ENCODE peak calls at places on chromosomes 1 and 21, in four cellular contexts. Z is naive thymus-derived CD4-positive, alpha-beta T cell; G is H9; U is SJSA1. H is an unnamed sample. For H3K9me3, the result is how much of the 10 kb centered on the place peaks cover.

GRCh38 chr1:89068291-89068690 is 3.3 kb upstream of the GBP1 start:
- DNase-seq in Z (no peak), U (no peak), G (no peak), H (no peak)

GRCh38 chr1:161192476-161193465 is 6.1 kb downstream of the ADAMTS4 start:
- DNase-seq in G (peak), Z (peak), U (peak), H (peak)

GRCh38 chr1:164625004-164625617 is 66.1 kb downstream of the PBX1 start:
- DNase-seq in G (no peak), U (no peak), Z (no peak), H (no peak)

GRCh38 chr1:85297855-85298629 is 21.6 kb upstream of the BCL10 start:
- DNase-seq in Z (no peak), U (peak), G (no peak), H (no peak)

GRCh38 chr1:240387036-240387435 is 224.9 kb downstream of the GREM2 start:
- DNase-seq in Z (no peak), U (no peak), G (no peak), H (no peak)

GRCh38 chr1:68346192-68346808 is 103.5 kb downstream of the RPE65 start:
- DNase-seq in G (no peak), Z (no peak), U (peak), H (no peak)

GRCh38 chr1:232280910-232281309 is 349.0 kb downstream of the SIPA1L2 start:
- DNase-seq in U (no peak), Z (no peak), G (peak), H (no peak)

GRCh38 chr1:31663622-31664452 is 19.2 kb upstream of the PEF1 start:
- DNase-seq in G (peak), Z (peak), U (peak), H (peak)

GRCh38 chr21:24076179-24076578 is 1531.1 kb downstream of the MRPL39 start:
- DNase-seq in U (no peak), G (no peak), Z (no peak), H (no peak)

GRCh38 chr1:27098447-27099153 is 56.3 kb downstream of the SLC9A1 start:
- DNase-seq in G (no peak), Z (no peak), U (no peak), H (no peak)

GRCh38 chr1:65059930-65060538 is 88.0 kb upstream of the AK4 start:
- DNase-seq in Z (peak), G (no peak), U (peak), H (no peak)

GRCh38 chr1:91699339-91699970 is 186.5 kb downstream of the TGFBR3 start:
- DNase-seq in G (no peak), U (peak), Z (no peak), H (no peak)

GRCh38 chr1:240287722-240288121 is 196.0 kb downstream of the FMN2 start:
- DNase-seq in Z (no peak), U (no peak), G (no peak), H (no peak)

GRCh38 chr1:213687802-213688201 is 300.0 kb upstream of the PROX1 start:
- DNase-seq in Z (no peak), U (no peak), G (no peak), H (no peak)

GRCh38 chr21:17550671-17551308 is 37.9 kb downstream of the CXADR start:
- DNase-seq in Z (no peak), G (no peak), U (no peak), H (no peak)

GRCh38 chr21:37566790-37567725 is 200.5 kb downstream of the DYRK1A start:
- DNase-seq in G (no peak), U (no peak), Z (no peak), H (no peak)

GRCh38 chr1:65606426-65606825 is 186.0 kb downstream of the LEPR start:
- DNase-seq in Z (no peak), U (no peak), G (no peak), H (no peak)

GRCh38 chr1:59699227-59699847 is 115.4 kb upstream of the HOOK1 start:
- DNase-seq in G (no peak), Z (peak), U (peak), H (no peak)

GRCh38 chr1:14924455-14925325 is 228.9 kb upstream of the TMEM51 start:
- DNase-seq in Z (no peak), G (no peak), U (peak), H (no peak)

GRCh38 chr1:92711473-92712165 is 73.3 kb downstream of the EVI5 start:
- DNase-seq in Z (no peak), U (no peak), G (no peak), H (no peak)

GRCh38 chr1:17207966-17208418 is 3.1 kb downstream of the PADI1 start:
- DNase-seq in G (no peak), U (peak), Z (no peak), H (no peak)

GRCh38 chr1:88088481-88088880 is 595.6 kb upstream of the PKN2 start:
- DNase-seq in Z (no peak), U (no peak), G (peak), H (no peak)

GRCh38 chr21:45695086-45695485 is 51.6 kb downstream of the PCBP3 start:
- DNase-seq in Z (no peak), G (peak), U (peak), H (no peak)

GRCh38 chr1:160711528-160712311 is at the start of gene CD48:
- DNase-seq in G (no peak), U (no peak), Z (peak), H (peak)

GRCh38 chr1:239987103-239987745 is 104.5 kb upstream of the FMN2 start:
- DNase-seq in G (no peak), Z (no peak), U (no peak), H (no peak)

GRCh38 chr21:36909901-36910561 is 56.4 kb downstream of the HLCS start:
- DNase-seq in G (no peak), U (peak), Z (no peak), H (no peak)

GRCh38 chr1:210093461-210093860 is 139.1 kb upstream of the SERTAD4 start:
- DNase-seq in Z (no peak), U (no peak), G (no peak), H (no peak)

GRCh38 chr1:187621961-187622360 is 793.2 kb downstream of the PLA2G4A start:
- DNase-seq in U (no peak), G (no peak), Z (no peak), H (no peak)

GRCh38 chr1:152380932-152381331 is 21.1 kb upstream of the FLG2 start:
- DNase-seq in U (no peak), Z (no peak), G (no peak), H (no peak)
- H3K9me3 ChIP-seq in U (under half), Z (under half), G (half or more), H (under half)

GRCh38 chr1:247760456-247760855 is at the start of gene OR1C1:
- DNase-seq in Z (no peak), U (no peak), G (no peak), H (no peak)
- H3K9me3 ChIP-seq in Z (under half), U (under half), G (under half), H (under half)

DNA sequence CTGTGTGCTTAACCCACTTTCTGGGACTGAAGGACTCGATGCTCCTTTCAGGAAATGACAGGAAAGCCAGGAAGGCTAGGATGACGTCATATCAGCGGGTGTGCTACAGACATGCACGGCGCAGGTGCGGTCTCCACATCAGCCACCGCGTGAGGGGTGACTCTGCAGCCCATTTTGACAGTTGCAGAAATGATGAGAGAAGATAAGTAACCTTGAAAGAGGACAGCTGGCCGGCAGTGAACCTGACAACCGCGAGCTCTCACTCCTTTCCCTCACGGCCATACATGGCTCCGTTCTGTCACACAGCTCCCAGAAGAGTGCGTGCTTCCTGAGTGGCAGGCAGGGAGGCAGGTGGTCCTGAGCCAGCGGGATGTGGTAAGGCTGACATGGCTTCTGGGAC is 1.7 kb upstream of the KRTAP10-5 start:
- DNase-seq in Z (no peak), U (no peak), G (peak), H (no peak)
- H3K9me3 ChIP-seq in Z (under half), U (under half), G (under half), H (under half)

GRCh38 chr1:153921080-153921802 is 1.5 kb downstream of the GATAD2B start:
- DNase-seq in U (no peak), Z (no peak), G (no peak), H (no peak)
- H3K9me3 ChIP-seq in U (under half), Z (under half), G (under half), H (under half)

GRCh38 chr1:246989901-246990300 is 18.0 kb downstream of the ZNF695 start:
- DNase-seq in Z (no peak), G (no peak), U (no peak), H (no peak)
- H3K9me3 ChIP-seq in Z (under half), G (half or more), U (under half), H (under half)

GRCh38 chr1:2863149-2863963 is 61.9 kb upstream of the TTC34 start:
- DNase-seq in G (no peak), U (no peak), Z (no peak), H (no peak)

GRCh38 chr1:2865000-2865399 is 63.5 kb upstream of the TTC34 start:
- DNase-seq in Z (no peak), G (no peak), U (no peak), H (no peak)

GRCh38 chr1:2865571-2866414 is 64.3 kb upstream of the TTC34 start:
- DNase-seq in G (no peak), U (no peak), Z (no peak), H (no peak)

GRCh38 chr1:2862441-2863148 is 61.1 kb upstream of the TTC34 start:
- DNase-seq in Z (no peak), G (no peak), U (no peak), H (no peak)

GRCh38 chr1:2864203-2864905 is 62.9 kb upstream of the TTC34 start:
- DNase-seq in G (no peak), Z (no peak), U (no peak), H (no peak)
- H3K9me3 ChIP-seq in G (half or more), Z (under half), U (under half), H (under half)

DNA sequence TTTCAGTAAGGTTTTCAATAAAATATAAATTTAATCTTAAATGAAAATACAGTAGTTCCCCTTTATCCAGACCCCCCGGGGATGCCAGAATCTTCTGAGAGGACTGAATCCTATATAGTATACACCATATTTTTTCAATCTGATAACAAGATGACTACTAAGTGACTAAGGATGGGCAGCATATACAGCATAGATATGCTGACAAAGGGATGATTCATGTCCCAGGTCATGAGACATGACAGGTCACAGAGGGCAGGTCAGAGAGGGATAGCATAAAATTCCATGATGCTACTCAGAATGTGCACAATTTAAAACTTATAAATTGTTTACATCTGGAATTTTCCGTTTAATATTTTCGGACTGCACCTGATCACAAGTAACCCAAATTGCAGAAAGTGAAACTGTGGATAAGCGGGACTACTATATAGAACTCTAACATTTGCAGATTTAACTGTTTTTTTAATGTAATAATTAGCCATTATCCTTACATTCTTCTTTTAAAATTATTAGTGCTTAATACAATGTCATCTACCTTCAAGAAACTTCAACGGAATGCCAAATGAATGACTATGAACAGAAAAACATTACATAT is 48.8 kb downstream of the LRRC40 start:
- DNase-seq in G (no peak), U (no peak), Z (no peak), H (no peak)
- H3K9me3 ChIP-seq in G (under half), U (under half), Z (under half), H (under half)

DNA sequence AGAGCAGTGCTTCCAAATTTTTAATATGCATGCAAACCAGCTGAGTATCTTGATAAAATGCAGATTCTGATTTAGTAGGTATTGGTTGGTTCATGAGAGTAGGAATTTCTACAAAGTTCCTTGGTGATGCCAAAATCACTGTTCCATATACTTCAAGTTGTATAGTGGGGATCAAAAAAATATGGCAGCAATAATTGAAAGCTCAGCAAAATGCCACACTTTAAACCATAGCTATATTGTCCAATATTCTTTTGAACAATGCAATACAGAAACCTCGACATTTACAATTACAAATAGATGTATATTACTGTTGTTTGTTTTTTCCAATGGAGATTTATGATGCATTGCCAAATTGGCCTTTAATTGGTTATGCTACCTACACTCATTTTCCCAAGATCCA is 55.7 kb upstream of the NCAM2 start:
- DNase-seq in Z (no peak), U (no peak), G (no peak), H (no peak)
- H3K9me3 ChIP-seq in Z (under half), U (under half), G (under half), H (under half)

GRCh38 chr1:2837823-2838222 is 36.3 kb upstream of the TTC34 start:
- DNase-seq in U (no peak), G (no peak), Z (no peak), H (no peak)

GRCh38 chr1:2837316-2837715 is 35.8 kb upstream of the TTC34 start:
- DNase-seq in G (no peak), U (no peak), Z (no peak), H (no peak)

GRCh38 chr1:2834741-2835564 is 33.5 kb upstream of the TTC34 start:
- DNase-seq in U (no peak), G (no peak), Z (no peak), H (no peak)

GRCh38 chr1:2835650-2836159 is 34.2 kb upstream of the TTC34 start:
- DNase-seq in Z (no peak), G (no peak), U (no peak), H (no peak)

DNA sequence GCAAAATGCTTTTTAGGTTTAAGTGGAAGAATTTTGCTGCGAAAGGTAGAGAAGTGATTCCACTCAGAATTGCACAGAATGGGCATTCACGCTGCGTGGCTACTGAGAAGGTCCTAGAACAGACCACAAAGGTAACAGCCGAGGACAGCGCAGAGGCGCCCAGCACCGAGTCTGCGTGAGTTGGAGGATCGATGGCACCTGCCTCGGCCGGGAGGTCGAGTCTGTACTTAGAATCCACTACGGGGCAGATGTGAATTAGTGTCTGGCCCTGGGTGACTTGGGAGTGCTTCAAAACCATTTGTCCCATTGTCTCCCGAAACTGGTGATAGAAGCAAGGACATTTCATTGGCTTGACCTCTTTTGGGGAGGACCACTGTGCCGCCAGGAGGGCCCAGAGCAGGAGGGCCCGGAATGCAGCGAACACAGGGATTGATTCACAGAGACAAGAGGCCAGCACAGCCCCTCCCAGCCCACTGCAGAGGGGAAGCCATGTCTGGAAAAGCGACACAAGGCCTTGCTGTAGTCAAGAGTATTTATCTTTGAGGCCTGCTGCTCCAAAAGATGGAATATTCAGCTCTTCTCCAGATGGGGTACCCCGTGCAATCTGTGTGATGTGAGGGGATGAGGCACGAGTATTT is 35.0 kb upstream of the TTC34 start:
- DNase-seq in G (no peak), U (no peak), Z (no peak), H (no peak)
- H3K9me3 ChIP-seq in G (half or more), U (under half), Z (under half), H (under half)

DNA sequence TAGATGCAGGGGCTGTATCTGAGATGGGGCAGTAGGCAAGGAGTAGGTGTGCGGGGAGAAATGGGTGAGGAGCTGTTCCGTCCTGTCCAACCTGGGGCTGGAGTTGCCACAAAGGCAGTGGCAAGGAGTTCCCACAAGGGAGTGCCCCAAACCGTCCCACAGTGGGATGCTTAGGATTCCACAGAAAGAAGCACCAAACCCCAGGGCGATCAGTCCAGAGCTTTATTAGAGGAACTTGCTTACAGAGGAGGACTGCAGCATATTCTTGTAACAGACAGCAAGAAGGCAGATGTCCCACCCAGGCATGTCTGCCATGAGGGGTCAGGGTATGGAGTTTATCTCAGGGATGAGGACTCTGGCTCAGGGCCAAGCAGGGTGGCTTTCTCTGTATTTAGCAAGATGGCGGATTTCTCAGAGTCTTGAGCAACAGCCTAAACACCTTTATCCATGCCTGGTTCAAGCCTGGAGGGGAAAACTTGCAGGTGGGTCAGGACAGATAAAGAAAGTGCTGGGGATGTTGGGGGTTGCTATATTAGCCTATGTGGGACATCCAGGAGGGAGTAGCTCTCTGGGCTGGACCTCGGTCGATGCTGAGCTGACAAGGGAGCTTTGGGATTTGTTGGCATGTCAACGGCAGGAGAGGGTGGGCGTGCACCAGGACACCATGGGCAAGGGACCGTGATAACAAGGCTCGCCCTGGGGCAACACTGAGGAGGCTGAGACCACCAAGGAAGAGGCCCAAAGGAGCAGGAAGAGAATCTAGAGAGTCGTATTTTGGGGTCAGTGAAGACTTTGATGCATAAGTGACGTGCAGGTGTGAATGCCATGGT is 32.8 kb downstream of the OBSCN start:
- DNase-seq in U (no peak), G (no peak), Z (no peak), H (no peak)
- H3K9me3 ChIP-seq in U (under half), G (under half), Z (under half), H (under half)

H was measured in T-helper 17 cell.